ENCODE peak calls at places on chromosomes 11 and 22, in five cellular contexts. One of them, this sample, is unnamed.

GRCh38 chr11:118533769-118534729 is 3.1 kb downstream of the TMEM25 start:
- DNase-seq in neural crest cell: peak
- DNase-seq in NCI-H1105: no peak
- DNase-seq in ELR: no peak
- DNase-seq in SK-N-DZ: no peak
- DNase-seq in this sample: no peak

GRCh38 chr11:67434395-67434881 is 3.0 kb downstream of the PTPRCAP start:
- DNase-seq in SK-N-DZ: no peak
- DNase-seq in neural crest cell: no peak
- DNase-seq in NCI-H1105: no peak
- DNase-seq in ELR: no peak
- DNase-seq in this sample: no peak

GRCh38 chr11:561148-562003 is 606 bp downstream of the RASSF7 start:
- DNase-seq in NCI-H1105: no peak
- DNase-seq in ELR: peak
- DNase-seq in neural crest cell: no peak
- DNase-seq in SK-N-DZ: no peak
- DNase-seq in this sample: no peak

GRCh38 chr22:39240841-39241631 is 3.7 kb downstream of the PDGFB start:
- DNase-seq in neural crest cell: no peak
- DNase-seq in SK-N-DZ: peak
- DNase-seq in NCI-H1105: no peak
- DNase-seq in ELR: no peak
- DNase-seq in this sample: no peak

GRCh38 chr11:494761-495536 is 12.1 kb downstream of the RNH1 start:
- DNase-seq in NCI-H1105: no peak
- DNase-seq in SK-N-DZ: no peak
- DNase-seq in ELR: no peak
- DNase-seq in neural crest cell: no peak
- DNase-seq in this sample: no peak

GRCh38 chr22:33888821-33889220 is 31.5 kb downstream of the LARGE1 start:
- DNase-seq in neural crest cell: no peak
- DNase-seq in SK-N-DZ: no peak
- DNase-seq in NCI-H1105: no peak
- DNase-seq in ELR: no peak
- DNase-seq in this sample: no peak

GRCh38 chr11:66230171-66230570 is 38.3 kb upstream of the RAB1B start:
- DNase-seq in neural crest cell: no peak
- DNase-seq in ELR: no peak
- DNase-seq in NCI-H1105: no peak
- DNase-seq in SK-N-DZ: no peak
- DNase-seq in this sample: no peak

GRCh38 chr22:19832476-19833108 is 22.1 kb downstream of the GNB1L start:
- DNase-seq in NCI-H1105: no peak
- DNase-seq in ELR: no peak
- DNase-seq in SK-N-DZ: no peak
- DNase-seq in neural crest cell: no peak
- DNase-seq in this sample: peak

GRCh38 chr11:103924166-103925013 is 112.0 kb upstream of the DDI1 start:
- DNase-seq in SK-N-DZ: no peak
- DNase-seq in NCI-H1105: no peak
- DNase-seq in neural crest cell: no peak
- DNase-seq in ELR: no peak
- DNase-seq in this sample: peak

GRCh38 chr11:83691387-83692088 is 405.4 kb upstream of the CCDC90B start:
- DNase-seq in SK-N-DZ: no peak
- DNase-seq in neural crest cell: no peak
- DNase-seq in NCI-H1105: no peak
- DNase-seq in ELR: no peak
- DNase-seq in this sample: peak

GRCh38 chr22:23856721-23857605 is 712 bp upstream of the SLC2A11 start:
- DNase-seq in ELR: peak
- DNase-seq in NCI-H1105: peak
- DNase-seq in neural crest cell: peak
- DNase-seq in SK-N-DZ: peak
- DNase-seq in this sample: peak

GRCh38 chr22:46421272-46421671 is 85.8 kb downstream of the TRMU start:
- DNase-seq in NCI-H1105: no peak
- DNase-seq in neural crest cell: no peak
- DNase-seq in ELR: no peak
- DNase-seq in SK-N-DZ: no peak
- DNase-seq in this sample: no peak

GRCh38 chr11:75476716-75477613 is 44.0 kb upstream of the KLHL35 start:
- DNase-seq in SK-N-DZ: no peak
- DNase-seq in ELR: no peak
- DNase-seq in neural crest cell: no peak
- DNase-seq in NCI-H1105: peak
- DNase-seq in this sample: no peak

GRCh38 chr22:31344369-31345330 is 1.5 kb downstream of the PATZ1 start:
- DNase-seq in ELR: no peak
- DNase-seq in SK-N-DZ: no peak
- DNase-seq in neural crest cell: no peak
- DNase-seq in NCI-H1105: no peak
- DNase-seq in this sample: peak

GRCh38 chr11:28777126-28777525 is 668.9 kb downstream of the METTL15 start:
- DNase-seq in neural crest cell: no peak
- DNase-seq in ELR: no peak
- DNase-seq in SK-N-DZ: no peak
- DNase-seq in NCI-H1105: no peak
- DNase-seq in this sample: no peak

GRCh38 chr11:44110231-44110679 is 14.8 kb downstream of the EXT2 start:
- DNase-seq in neural crest cell: peak
- DNase-seq in SK-N-DZ: peak
- DNase-seq in NCI-H1105: peak
- DNase-seq in ELR: peak
- DNase-seq in this sample: peak

GRCh38 chr22:19047993-19048392 is 74.2 kb downstream of the DGCR2 start:
- DNase-seq in NCI-H1105: no peak
- DNase-seq in ELR: no peak
- DNase-seq in neural crest cell: no peak
- DNase-seq in SK-N-DZ: no peak
- DNase-seq in this sample: no peak

GRCh38 chr11:80916180-80916811 is 1475.5 kb upstream of the TENM4 start:
- DNase-seq in NCI-H1105: peak
- DNase-seq in neural crest cell: no peak
- DNase-seq in SK-N-DZ: no peak
- DNase-seq in ELR: no peak
- DNase-seq in this sample: peak

This sample was measured in fibroblast of the aortic adventitia.